ENCODE peak calls at places on chromosomes 5 and 9, in seven cellular contexts. M is upper lobe of right lung; I is CD4-positive, alpha-beta memory T cell; P is body of pancreas; T is fibroblast of lung; R is ascending aorta; O is left ventricle myocardium inferior. X is an unnamed sample.

GRCh38 chr5:128303593-128303992 is 220.0 kb downstream of the SLC12A2 start:
- DNase-seq in M (no peak), I (no peak), P (no peak), T (no peak), R (no peak), O (no peak), X (no peak)

GRCh38 chr9:18379073-18379811 is 94.7 kb upstream of the ADAMTSL1 start:
- DNase-seq in M (no peak), I (no peak), P (no peak), T (peak), R (no peak), O (no peak), X (peak)

GRCh38 chr9:38018964-38019602 is 49.9 kb downstream of the SHB start:
- DNase-seq in M (peak), I (no peak), P (peak), T (peak), R (no peak), O (no peak), X (peak)

GRCh38 chr9:77648458-77649108 is 461 bp upstream of the GNA14 start:
- DNase-seq in M (peak), I (no peak), P (peak), T (peak), R (no peak), O (peak), X (no peak)

GRCh38 chr9:107586493-107586892 is 96.9 kb upstream of the KLF4 start:
- DNase-seq in M (no peak), I (no peak), P (no peak), T (no peak), R (no peak), O (no peak), X (no peak)

GRCh38 chr5:175681045-175681974 is 23.4 kb downstream of the HRH2 start:
- DNase-seq in M (peak), I (no peak), P (no peak), T (no peak), R (no peak), O (no peak), X (peak)

GRCh38 chr5:32059779-32060178 is 114.3 kb downstream of the GOLPH3 start:
- DNase-seq in M (no peak), I (no peak), P (no peak), T (no peak), R (no peak), O (no peak), X (no peak)

GRCh38 chr9:21395778-21396717 is 10.8 kb upstream of the IFNA2 start:
- DNase-seq in M (peak), I (peak), P (peak), T (peak), R (no peak), O (peak), X (peak)

GRCh38 chr5:142131394-142131793 is 22.8 kb downstream of the NDFIP1 start:
- DNase-seq in M (no peak), I (no peak), P (no peak), T (no peak), R (no peak), O (no peak), X (no peak)

GRCh38 chr5:83321656-83322055 is 149.9 kb upstream of the VCAN start:
- DNase-seq in M (no peak), I (no peak), P (no peak), T (no peak), R (no peak), O (no peak), X (no peak)

GRCh38 chr9:134994926-134995791 is 77.4 kb upstream of the FCN1 start:
- DNase-seq in M (peak), I (no peak), P (no peak), T (no peak), R (no peak), O (no peak), X (no peak)

GRCh38 chr9:135811796-135812195 is 95.5 kb downstream of the CAMSAP1 start:
- DNase-seq in M (peak), I (no peak), P (no peak), T (peak), R (no peak), O (no peak), X (peak)

GRCh38 chr5:34924462-34924765 is 4.9 kb upstream of the DNAJC21 start:
- DNase-seq in M (no peak), I (no peak), P (no peak), T (no peak), R (no peak), O (no peak), X (no peak)

GRCh38 chr9:35910613-35911488 is 1.6 kb downstream of the SPAAR start:
- DNase-seq in M (peak), I (peak), P (peak), T (peak), R (no peak), O (peak), X (peak)

GRCh38 chr5:10424124-10424731 is 17.5 kb upstream of the ROPN1L start:
- DNase-seq in M (no peak), I (peak), P (peak), T (peak), R (no peak), O (no peak), X (peak)

GRCh38 chr9:135536166-135536565 is 9.8 kb upstream of the OBP2A start:
- DNase-seq in M (no peak), I (no peak), P (no peak), T (no peak), R (no peak), O (no peak), X (no peak)

GRCh38 chr5:65209341-65209740 is 272.4 kb downstream of the ADAMTS6 start:
- DNase-seq in M (no peak), I (no peak), P (no peak), T (peak), R (no peak), O (no peak), X (no peak)

GRCh38 chr9:114889802-114890224 is 40.6 kb downstream of the TNFSF8 start:
- DNase-seq in M (peak), I (no peak), P (no peak), T (peak), R (no peak), O (no peak), X (no peak)

GRCh38 chr5:149125386-149125891 is 15.9 kb upstream of the ABLIM3 start:
- DNase-seq in M (no peak), I (no peak), P (peak), T (no peak), R (no peak), O (no peak), X (no peak)

GRCh38 chr5:94217216-94217615 is 401.2 kb downstream of the KIAA0825 start:
- DNase-seq in M (no peak), I (no peak), P (no peak), T (no peak), R (no peak), O (no peak), X (peak)

GRCh38 chr9:126443144-126443543 is 116.5 kb downstream of the MVB12B start:
- DNase-seq in M (no peak), I (no peak), P (no peak), T (no peak), R (no peak), O (no peak), X (peak)

GRCh38 chr5:139740138-139740992 is 55.2 kb upstream of the PSD2 start:
- DNase-seq in M (no peak), I (no peak), P (no peak), T (no peak), R (no peak), O (no peak), X (peak)

GRCh38 chr5:35050541-35051126 is 2.9 kb upstream of the AGXT2 start:
- DNase-seq in M (no peak), I (no peak), P (no peak), T (no peak), R (no peak), O (no peak), X (no peak)

GRCh38 chr9:18824095-18824666 is 208.8 kb downstream of the SAXO1 start:
- DNase-seq in M (no peak), I (no peak), P (peak), T (no peak), R (no peak), O (no peak), X (no peak)

GRCh38 chr5:135174315-135175096 is 140.5 kb upstream of the PITX1 start:
- DNase-seq in M (no peak), I (no peak), P (no peak), T (no peak), R (no peak), O (no peak), X (no peak)

DNA sequence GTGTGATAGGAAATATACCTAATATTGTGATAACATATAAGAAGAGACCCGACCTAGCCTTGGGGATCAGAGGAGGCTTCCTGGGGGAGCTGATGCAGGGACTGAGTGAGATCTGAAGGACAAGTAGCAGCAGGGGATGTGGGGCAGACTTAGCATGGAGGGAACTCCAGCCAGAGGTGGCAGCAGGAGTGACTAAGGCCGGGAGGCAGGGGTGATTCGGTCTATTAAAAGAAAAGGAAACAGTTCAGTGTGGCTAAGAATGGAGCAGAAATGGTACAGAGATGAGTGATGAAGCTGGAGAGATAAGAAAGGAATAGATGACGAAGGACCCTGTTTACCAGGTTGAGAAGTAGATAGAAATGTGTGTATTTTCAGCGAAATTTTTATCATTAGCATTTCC is 408.8 kb downstream of the ENC1 start:
- DNase-seq in M (no peak), I (no peak), P (no peak), T (no peak), R (no peak), O (no peak), X (no peak)
- H3K27ac ChIP-seq in M (no peak), I (no peak), P (no peak), T (no peak), R (no peak), O (no peak), X (no peak)

DNA sequence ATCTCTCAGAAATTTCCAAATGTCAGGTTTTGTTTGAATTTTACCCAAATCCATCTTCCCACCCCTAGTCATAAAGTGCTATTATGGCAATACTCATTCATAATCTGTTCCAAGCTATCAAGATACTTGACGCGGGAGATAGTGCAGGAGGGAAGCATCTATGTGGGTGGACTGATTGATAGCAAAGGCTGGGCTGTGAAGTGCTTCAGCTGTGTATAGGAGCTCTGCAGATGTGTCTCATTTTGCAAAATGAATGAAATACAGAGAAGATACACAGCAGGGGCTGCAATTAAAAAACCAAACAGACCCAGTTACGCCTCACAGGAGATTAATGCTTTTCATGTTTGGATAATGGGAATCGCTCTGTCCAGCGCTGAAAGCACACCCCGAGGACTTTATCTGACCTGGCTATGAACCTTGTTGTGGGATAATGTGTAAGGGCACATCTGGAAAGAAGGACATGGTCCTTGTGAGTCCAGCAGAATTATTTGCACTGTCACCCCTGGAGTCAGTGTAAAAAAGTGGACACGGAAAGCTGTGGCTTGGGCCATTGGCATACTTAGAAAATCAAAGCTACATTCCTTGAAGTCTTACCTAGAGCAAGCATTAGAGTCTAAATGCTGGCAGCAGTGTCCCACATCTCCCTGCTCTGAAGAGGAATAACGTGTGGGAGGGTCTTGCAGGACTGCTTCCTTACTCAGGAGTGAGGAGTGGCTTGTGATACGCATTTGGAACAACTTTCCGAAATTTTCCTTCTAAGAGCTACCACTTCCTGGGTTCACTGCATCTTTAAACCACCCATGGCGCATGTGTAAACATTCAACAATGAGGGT is 2.5 kb downstream of the SH3RF2 start:
- DNase-seq in M (no peak), I (no peak), P (no peak), T (no peak), R (no peak), O (no peak), X (no peak)
- H3K4me3 ChIP-seq in M (peak), I (no peak), P (no peak), T (no peak), R (peak), O (peak), X (no peak)

DNA sequence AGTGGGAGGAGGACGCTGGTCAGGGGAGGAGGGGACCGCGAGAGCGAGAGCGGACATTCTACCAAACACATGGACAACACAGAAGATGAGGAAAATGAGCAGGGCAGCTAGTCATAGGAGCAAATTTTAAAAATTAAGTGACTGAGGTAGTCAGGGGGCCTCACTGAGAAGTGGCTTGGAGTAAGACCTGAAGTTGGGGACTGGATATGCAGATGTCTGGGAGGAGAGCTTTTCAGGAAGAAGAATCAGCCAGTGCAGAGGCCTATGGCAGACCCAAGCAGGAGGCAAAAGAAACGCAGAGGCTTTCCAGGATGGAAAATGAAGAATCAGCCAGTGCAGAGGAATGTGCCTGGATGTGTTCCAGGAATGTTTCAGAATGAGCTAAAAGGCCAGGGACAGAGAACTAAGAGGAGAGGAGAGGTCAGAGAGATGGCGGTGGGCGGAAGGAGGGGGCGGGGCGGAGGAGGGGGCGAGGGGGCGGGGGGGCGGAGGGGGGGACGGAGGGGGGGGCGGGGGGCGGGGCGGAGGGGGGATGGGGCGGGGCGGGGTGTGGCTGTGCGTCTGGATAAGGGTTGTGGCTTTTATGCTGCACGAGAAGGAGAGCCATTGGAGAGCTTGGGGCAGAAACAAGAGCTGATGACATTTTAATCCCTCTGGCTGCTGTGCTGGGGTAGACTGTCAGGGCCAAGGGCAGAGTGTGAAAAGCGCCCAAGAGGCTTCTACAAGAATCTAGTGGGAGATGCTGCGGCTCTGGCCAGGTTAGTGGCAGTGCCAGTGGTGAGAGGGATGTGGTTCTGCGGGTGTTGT is 129.6 kb downstream of the KCNIP1 start:
- DNase-seq in M (peak), I (no peak), P (peak), T (peak), R (no peak), O (peak), X (peak)
- H3K27ac ChIP-seq in M (peak), I (no peak), P (peak), T (peak), R (peak), O (peak), X (peak)

GRCh38 chr5:95821110-95822021 is 1.2 kb downstream of the GLRX start:
- DNase-seq in M (no peak), I (no peak), P (no peak), T (no peak), R (no peak), O (no peak), X (peak)

GRCh38 chr5:95816341-95816740 is 6.2 kb downstream of the GLRX start:
- DNase-seq in M (no peak), I (no peak), P (no peak), T (no peak), R (no peak), O (no peak), X (no peak)

GRCh38 chr5:95816803-95817202 is 5.7 kb downstream of the GLRX start:
- DNase-seq in M (no peak), I (no peak), P (no peak), T (no peak), R (no peak), O (no peak), X (no peak)

GRCh38 chr5:95817430-95817829 is 5.1 kb downstream of the GLRX start:
- DNase-seq in M (no peak), I (no peak), P (no peak), T (no peak), R (no peak), O (no peak), X (peak)

GRCh38 chr5:95818181-95819147 is 4.1 kb downstream of the GLRX start:
- DNase-seq in M (no peak), I (no peak), P (peak), T (no peak), R (no peak), O (no peak), X (no peak)
- H3K4me3 ChIP-seq in M (peak), I (peak), P (no peak), T (peak), R (peak), O (peak), X (no peak)

GRCh38 chr9:109304350-109304749 is 16.5 kb downstream of the EPB41L4B start:
- DNase-seq in M (no peak), I (no peak), P (no peak), T (no peak), R (no peak), O (no peak), X (no peak)
- H3K27ac ChIP-seq in M (no peak), I (no peak), P (peak), T (no peak), R (no peak), O (peak), X (no peak)

X was measured in SJCRH30.